ENCODE peak calls at places on chromosome 10, in six cellular contexts. C is IMR-90, S is PC-9, N is cardiac muscle cell, Q is fibroblast of mammary gland, A is GM13977. E is an unnamed sample.

GRCh38 chr10:132152896-132153580 is 33.7 kb upstream of the DPYSL4 start:
- DNase-seq in N (no peak), S (no peak), Q (no peak), A (no peak), C (no peak), E (no peak)

GRCh38 chr10:88314362-88314761 is 268.8 kb downstream of the RNLS start:
- DNase-seq in S (no peak), Q (peak; percentile 20), C (no peak), A (no peak), N (no peak), E (no peak)

GRCh38 chr10:122165914-122166313 is 105.2 kb upstream of the BTBD16 start:
- DNase-seq in C (no peak), A (no peak), N (no peak), Q (no peak), S (no peak), E (no peak)

GRCh38 chr10:29734980-29735627 is 100.3 kb upstream of the SVIL start:
- DNase-seq in N (peak; percentile 71), S (peak; percentile 47), C (no peak), A (peak; percentile 59), Q (no peak), E (peak; percentile 49)

GRCh38 chr10:84331091-84331490 is 2.7 kb downstream of the CCSER2 start:
- DNase-seq in N (no peak), Q (no peak), S (no peak), A (no peak), C (no peak), E (no peak)

GRCh38 chr10:116255931-116256748 is 16.9 kb downstream of the GFRA1 start:
- DNase-seq in A (no peak), Q (no peak), N (no peak), C (no peak), S (no peak), E (no peak)

GRCh38 chr10:2202401-2202800 is 465.1 kb upstream of the ADARB2 start:
- DNase-seq in S (no peak), N (no peak), C (no peak), A (no peak), Q (no peak), E (no peak)

GRCh38 chr10:6406220-6407033 is 173.6 kb downstream of the PRKCQ start:
- DNase-seq in C (peak; percentile 37), Q (peak; percentile 46), A (peak; percentile 42), N (no peak), S (peak; percentile 17), E (no peak)

GRCh38 chr10:73931767-73932624 is 21.1 kb downstream of the PLAU start:
- DNase-seq in C (no peak), A (peak; percentile 73), N (no peak), Q (no peak), S (peak; percentile 93), E (no peak)

GRCh38 chr10:1643161-1643910 is 94.0 kb downstream of the ADARB2 start:
- DNase-seq in C (no peak), Q (no peak), A (peak; percentile 56), S (no peak), N (peak; percentile 89), E (peak; percentile 72)

GRCh38 chr10:51422311-51423120 is 276.9 kb downstream of the CSTF2T start:
- DNase-seq in Q (peak; percentile 73), N (peak; percentile 61), S (peak; percentile 26), C (peak; percentile 76), A (peak; percentile 23), E (peak; percentile 50)

GRCh38 chr10:86403183-86403797 is 36.7 kb upstream of the GRID1 start:
- DNase-seq in S (no peak), A (no peak), N (no peak), C (no peak), Q (no peak), E (no peak)

GRCh38 chr10:60795465-60796202 is 17.4 kb downstream of the CDK1 start:
- DNase-seq in Q (no peak), S (no peak), N (no peak), A (no peak), C (no peak), E (no peak)

GRCh38 chr10:75106242-75106641 is 5.2 kb upstream of the SAMD8 start:
- DNase-seq in S (no peak), N (no peak), A (no peak), C (no peak), Q (no peak), E (no peak)

GRCh38 chr10:6445671-6446278 is 134.3 kb downstream of the PRKCQ start:
- DNase-seq in Q (peak; percentile 36), N (peak; percentile 33), S (peak; percentile 15), C (peak; percentile 28), A (peak; percentile 62), E (peak; percentile 49)

GRCh38 chr10:6014241-6014761 is 37.0 kb upstream of the IL15RA start:
- DNase-seq in N (peak; percentile 51), C (peak; percentile 42), A (peak; percentile 76), Q (peak; percentile 59), S (peak; percentile 40), E (peak; percentile 65)

GRCh38 chr10:88968316-88968882 is 15.8 kb upstream of the ACTA2 start:
- DNase-seq in Q (no peak), S (no peak), N (no peak), C (no peak), A (no peak), E (no peak)

GRCh38 chr10:13206546-13207443 is 27.4 kb downstream of the UCMA start:
- DNase-seq in Q (peak; percentile 57), C (peak; percentile 61), A (no peak), N (peak; percentile 10), S (no peak), E (peak; percentile 12)
- TF ChIP-seq CTCF in Q (peak; percentile 66), C (peak; percentile 63), A (peak; percentile 56), N (peak; percentile 65), S (peak; percentile 60), E (peak; percentile 59)

DNA sequence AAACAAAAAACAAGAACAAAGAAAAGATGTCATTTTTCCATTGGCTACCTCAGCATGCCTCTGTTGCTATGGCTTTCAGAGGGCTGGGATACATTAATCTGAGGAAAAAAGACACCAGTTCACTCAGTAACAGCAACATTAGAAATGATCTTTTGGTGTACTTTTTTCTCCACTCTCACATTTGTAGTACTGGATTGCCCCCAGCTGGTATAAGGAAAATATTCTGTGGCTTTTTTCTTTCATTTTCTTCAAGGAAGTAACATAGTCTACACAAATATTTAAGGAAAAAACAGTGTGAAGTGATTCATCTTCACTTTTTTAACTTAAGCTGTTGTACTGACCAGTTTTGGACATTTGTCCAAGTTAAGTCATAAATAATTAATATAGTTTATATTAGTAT is 482.3 kb downstream of the SORCS1 start:
- DNase-seq in S (no peak), N (no peak), A (no peak), Q (no peak), C (peak; percentile 4), E (no peak)
- TF ChIP-seq CTCF in S (no peak), N (peak; percentile 8), A (no peak), Q (no peak), C (peak; percentile 29), E (no peak)

GRCh38 chr10:78359641-78360091 is 326.0 kb downstream of the RPS24 start:
- DNase-seq in N (peak; percentile 27), S (no peak), C (no peak), Q (no peak), A (no peak), E (no peak)

GRCh38 chr10:78360284-78360683 is 326.6 kb downstream of the RPS24 start:
- DNase-seq in C (no peak), Q (no peak), S (no peak), N (no peak), A (no peak), E (no peak)

GRCh38 chr10:78363190-78363589 is 329.5 kb downstream of the RPS24 start:
- DNase-seq in C (no peak), Q (no peak), N (no peak), S (no peak), A (no peak), E (no peak)

GRCh38 chr10:78361031-78361430 is 327.4 kb downstream of the RPS24 start:
- DNase-seq in Q (no peak), S (no peak), N (no peak), A (no peak), C (no peak), E (no peak)

GRCh38 chr10:78362406-78363022 is 328.9 kb downstream of the RPS24 start:
- DNase-seq in A (no peak), S (peak; percentile 40), N (peak; percentile 53), Q (no peak), C (no peak), E (peak; percentile 40)
- TF ChIP-seq CTCF in A (no peak), S (no peak), N (no peak), Q (no peak), C (no peak), E (no peak)

GRCh38 chr10:78437407-78437768 is 403.7 kb downstream of the RPS24 start:
- DNase-seq in N (no peak), Q (no peak), S (no peak), A (no peak), C (no peak), E (no peak)

GRCh38 chr10:78436706-78437406 is 403.2 kb downstream of the RPS24 start:
- DNase-seq in A (no peak), Q (no peak), N (no peak), S (no peak), C (no peak), E (no peak)

GRCh38 chr10:78438907-78439809 is 405.5 kb downstream of the RPS24 start:
- DNase-seq in N (peak; percentile 36), C (no peak), S (no peak), Q (no peak), A (no peak), E (no peak)

GRCh38 chr10:78436223-78436575 is 402.5 kb downstream of the RPS24 start:
- DNase-seq in N (peak; percentile 59), C (no peak), A (no peak), Q (no peak), S (no peak), E (no peak)

DNA sequence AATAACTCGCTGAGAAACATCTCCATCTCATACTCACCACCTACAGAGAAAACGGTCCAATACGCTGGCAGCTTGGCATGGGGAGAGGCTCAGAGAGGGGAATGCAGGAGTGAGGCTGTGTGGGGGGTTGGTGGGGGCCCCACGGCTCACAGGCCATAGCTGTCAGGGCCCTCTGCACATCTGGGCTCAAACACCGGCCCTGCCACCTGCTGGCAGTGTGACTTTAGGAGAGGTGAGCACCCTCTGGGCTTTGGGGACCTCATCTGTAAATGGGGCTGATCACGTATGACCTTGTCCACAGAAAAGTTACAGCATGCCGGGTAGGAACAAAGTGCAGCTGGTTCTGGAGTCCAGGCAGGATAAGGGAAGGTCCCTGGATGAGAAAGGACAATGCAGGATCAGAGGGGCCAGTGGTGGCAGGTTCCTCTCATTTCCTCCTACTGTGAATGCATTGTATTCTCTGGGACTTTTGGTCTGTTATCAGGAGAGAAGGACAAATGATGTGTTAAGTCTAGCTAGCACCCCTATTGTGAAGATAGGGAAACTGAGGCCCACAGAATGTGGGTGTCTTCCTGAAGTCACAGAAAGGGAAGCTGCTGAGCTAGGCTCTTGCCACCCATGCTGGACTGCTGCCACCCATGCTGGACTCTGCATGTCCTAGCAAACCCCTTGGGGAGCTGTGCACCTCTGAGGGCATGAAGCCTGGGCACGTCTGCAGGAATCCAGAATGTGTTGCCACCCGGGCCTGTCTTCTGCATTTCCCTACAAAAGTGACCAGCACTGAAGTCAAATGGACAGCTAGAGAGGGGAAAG is 404.6 kb downstream of the RPS24 start:
- DNase-seq in A (no peak), C (no peak), N (no peak), S (no peak), Q (no peak), E (no peak)
- TF ChIP-seq CTCF in A (peak; percentile 30), C (no peak), N (no peak), S (peak; percentile 33), Q (no peak), E (no peak)

DNA sequence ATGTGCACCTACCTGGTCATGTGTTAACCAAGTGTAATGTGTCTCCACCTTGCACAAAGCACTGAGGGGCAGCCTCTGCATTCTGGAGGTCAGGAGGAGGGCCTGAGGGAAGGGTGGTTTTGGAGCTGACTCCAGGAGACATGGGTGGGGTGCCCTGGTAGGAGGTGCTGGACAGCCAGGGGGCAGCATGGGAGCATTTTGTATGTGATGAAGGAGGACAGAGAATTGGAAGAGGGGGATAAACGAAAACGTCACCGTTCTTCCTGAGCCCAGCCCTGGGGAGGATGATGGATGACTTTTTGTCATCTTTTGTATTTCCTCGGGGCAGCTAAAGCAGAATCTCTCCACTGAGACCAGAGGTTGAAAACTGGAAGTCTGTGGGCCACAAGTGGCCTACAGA is 242.3 kb downstream of the VTI1A start:
- DNase-seq in A (no peak), N (peak; percentile 37), C (peak; percentile 5), Q (peak; percentile 47), S (peak; percentile 14), E (peak; percentile 44)
- TF ChIP-seq CTCF in A (peak; percentile 10), N (peak; percentile 50), C (peak; percentile 32), Q (peak; percentile 51), S (no peak), E (peak; percentile 29)